ENCODE peak calls at places on chromosomes 5 and 9, in ten cellular contexts. M is upper lobe of left lung, L is left ventricle myocardium inferior, H is Panc1, I is lower lobe of right lung, A is H9, T is heart right ventricle, P is PC-9, Z is aorta, D is thoracic aorta. N is an unnamed sample.

GRCh38 chr9:35920004-35920658 is 10.8 kb downstream of the SPAAR start:
- DNase-seq in T (no peak), D (no peak), A (no peak), I (no peak), M (no peak), H (no peak), P (no peak), L (no peak), Z (no peak), N (no peak)

GRCh38 chr5:52007230-52007858 is 624.1 kb downstream of the ISL1 start:
- DNase-seq in I (no peak), D (no peak), M (no peak), H (peak; percentile 39), A (peak; percentile 33), P (peak; percentile 20), Z (no peak), T (no peak), L (no peak), N (peak; percentile 21)

GRCh38 chr5:79456890-79457583 is 56.9 kb downstream of the HOMER1 start:
- DNase-seq in D (no peak), T (no peak), H (no peak), I (no peak), A (no peak), P (no peak), L (no peak), M (no peak), Z (no peak), N (no peak)

GRCh38 chr9:100637787-100638186 is 59.9 kb downstream of the CAVIN4 start:
- DNase-seq in H (no peak), D (no peak), I (no peak), A (peak; percentile 93), P (peak; percentile 16), L (no peak), M (no peak), T (no peak), Z (no peak), N (no peak)

GRCh38 chr5:141192110-141192725 is at the start of gene PCDHB10:
- DNase-seq in P (peak; percentile 19), H (no peak), Z (no peak), T (no peak), I (no peak), L (no peak), D (no peak), M (no peak), A (peak; percentile 77), N (peak; percentile 86)

GRCh38 chr9:38371495-38371894 is 21.0 kb upstream of the ALDH1B1 start:
- DNase-seq in A (no peak), I (no peak), M (no peak), L (no peak), Z (peak; percentile 51), D (no peak), H (peak; percentile 22), T (no peak), P (no peak), N (peak; percentile 63)

GRCh38 chr9:33223696-33224095 is 16.3 kb upstream of the SPINK4 start:
- DNase-seq in P (no peak), I (no peak), M (no peak), D (no peak), H (no peak), T (no peak), L (no peak), A (no peak), Z (no peak), N (peak; percentile 25)

GRCh38 chr5:115816226-115817042 is at the start of gene CDO1:
- DNase-seq in P (no peak), T (peak; percentile 58), M (peak; percentile 88), D (no peak), Z (peak; percentile 77), I (peak; percentile 48), H (no peak), L (peak; percentile 58), A (peak; percentile 75), N (peak; percentile 81)

GRCh38 chr5:81950996-81951395 is 20.8 kb upstream of the ATG10 start:
- DNase-seq in H (no peak), T (no peak), Z (no peak), M (no peak), P (no peak), D (no peak), L (no peak), A (no peak), I (no peak), N (no peak)
- H3K27ac ChIP-seq in H (no peak overlapping the region), T (no peak overlapping the region), Z (peak overlapping the region; percentile 65), M (no peak overlapping the region), P (no peak overlapping the region), D (peak overlapping the region; percentile 63), L (peak overlapping the region; percentile 5), A (no peak overlapping the region), I (no peak overlapping the region), N (peak overlapping the region; percentile 64)

DNA sequence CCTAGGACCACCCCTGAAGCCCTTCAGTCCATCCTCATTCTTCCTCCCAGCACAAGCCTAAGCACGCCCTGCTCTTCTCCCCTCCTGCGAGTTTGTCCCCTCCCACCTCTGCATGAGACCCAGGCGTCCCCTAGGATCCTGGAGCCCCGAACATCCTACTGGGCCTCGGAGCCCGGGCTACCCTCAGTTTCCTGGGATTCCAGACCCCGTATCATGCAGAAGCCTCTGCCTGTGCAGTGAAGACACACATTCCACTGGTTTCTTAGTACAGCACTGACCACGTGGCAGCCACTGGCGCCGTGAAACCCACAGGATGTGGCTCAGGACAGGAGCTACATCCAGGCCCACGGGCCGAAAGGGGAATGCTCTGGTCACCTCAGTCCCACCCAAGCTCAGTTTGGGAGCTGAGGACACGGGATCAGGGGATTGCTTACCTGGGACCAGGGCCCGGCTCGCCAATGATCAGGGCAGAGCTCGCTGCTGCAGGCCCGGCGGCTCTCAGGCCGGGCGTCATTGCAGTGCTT is 64.2 kb downstream of the ZNF354C start:
- DNase-seq in I (peak; percentile 35), P (no peak), M (no peak), D (no peak), A (no peak), Z (no peak), H (no peak), L (no peak), T (no peak), N (no peak)
- H3K9me3 ChIP-seq in I (no peaks in the 10 kb centered on the region), P (no peaks in the 10 kb centered on the region), M (no peaks in the 10 kb centered on the region), D (no peaks in the 10 kb centered on the region), A (no peaks in the 10 kb centered on the region), Z (peaks cover 2% of the 10 kb centered on the region), H (no peaks in the 10 kb centered on the region), L (peaks cover 18% of the 10 kb centered on the region), T (peaks cover 18% of the 10 kb centered on the region), N (no peaks in the 10 kb centered on the region)

GRCh38 chr9:111838439-111838838 is 43.7 kb upstream of the SHOC1 start:
- DNase-seq in T (no peak), H (no peak), P (no peak), D (no peak), M (no peak), I (no peak), Z (no peak), A (no peak), L (no peak), N (no peak)
- H3K27ac ChIP-seq in T (no peak overlapping the region), H (no peak overlapping the region), P (no peak overlapping the region), D (no peak overlapping the region), M (no peak overlapping the region), I (no peak overlapping the region), Z (no peak overlapping the region), A (no peak overlapping the region), L (no peak overlapping the region), N (no peak overlapping the region)

DNA sequence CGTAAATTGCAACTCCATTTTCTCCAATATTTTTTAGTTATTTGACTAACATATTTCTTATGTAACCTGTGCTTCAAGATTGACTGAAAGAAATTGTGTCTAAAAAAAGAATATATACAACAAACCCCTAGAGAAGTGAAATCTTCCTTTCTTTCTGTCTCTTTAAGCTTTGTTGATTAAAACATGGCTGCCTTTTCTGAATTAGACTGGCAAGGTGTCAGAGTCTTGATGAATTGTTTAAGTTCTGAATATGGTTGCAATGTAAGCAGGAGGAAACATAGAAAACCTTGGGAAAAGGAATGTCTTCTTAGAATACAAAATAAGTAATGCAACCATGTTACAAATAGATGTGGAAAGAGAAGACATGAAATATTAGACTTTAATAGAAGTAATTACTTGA is 209.8 kb upstream of the CTNND2 start:
- DNase-seq in I (no peak), M (no peak), H (no peak), L (no peak), A (no peak), Z (no peak), T (no peak), D (no peak), P (no peak), N (no peak)
- H3K9me3 ChIP-seq in I (no peaks in the 10 kb centered on the region), M (no peaks in the 10 kb centered on the region), H (no peaks in the 10 kb centered on the region), L (no peaks in the 10 kb centered on the region), A (no peaks in the 10 kb centered on the region), Z (no peaks in the 10 kb centered on the region), T (no peaks in the 10 kb centered on the region), D (no peaks in the 10 kb centered on the region), P (no peaks in the 10 kb centered on the region), N (no peaks in the 10 kb centered on the region)

GRCh38 chr5:99060306-99061261 is 131.8 kb upstream of the CHD1 start:
- DNase-seq in M (no peak), I (peak; percentile 81), A (peak; percentile 61), T (peak; percentile 70), H (peak; percentile 51), D (peak; percentile 33), Z (peak; percentile 76), P (peak; percentile 71), L (peak; percentile 58), N (peak; percentile 89)

GRCh38 chr5:99061299-99061698 is 132.5 kb upstream of the CHD1 start:
- DNase-seq in A (no peak), P (no peak), H (no peak), L (no peak), D (no peak), M (no peak), Z (no peak), I (no peak), T (no peak), N (no peak)

GRCh38 chr5:99063737-99064136 is 134.9 kb upstream of the CHD1 start:
- DNase-seq in I (no peak), D (no peak), L (no peak), H (no peak), A (no peak), T (no peak), Z (no peak), P (no peak), M (no peak), N (no peak)

GRCh38 chr5:99059685-99060084 is 130.9 kb upstream of the CHD1 start:
- DNase-seq in Z (no peak), L (no peak), I (no peak), A (no peak), H (no peak), M (no peak), P (no peak), D (no peak), T (no peak), N (no peak)

GRCh38 chr5:99061711-99062110 is 132.9 kb upstream of the CHD1 start:
- DNase-seq in D (no peak), T (no peak), I (no peak), H (no peak), L (no peak), M (no peak), A (no peak), Z (no peak), P (no peak), N (no peak)
- H3K27ac ChIP-seq in D (no peak overlapping the region), T (no peak overlapping the region), I (no peak overlapping the region), H (no peak overlapping the region), L (no peak overlapping the region), M (no peak overlapping the region), A (no peak overlapping the region), Z (no peak overlapping the region), P (no peak overlapping the region), N (no peak overlapping the region)

N was measured in testis.